ENCODE peak calls at places on chromosomes 6 and 20, in ten cellular contexts. L is RWPE1, S is HCT116, V is fibroblast of pulmonary artery, Z is mesendoderm, C is HT-29, N is WTC11, E is posterior cingulate gyrus, I is GM18507, R is globus pallidus. P is an unnamed sample.

GRCh38 chr20:24894488-24894887 is 54.6 kb upstream of the CST7 start:
- DNase-seq in L (no peak), S (no peak), V (no peak), Z (no peak), C (no peak), N (no peak), E (no peak), I (no peak), R (no peak), P (no peak)

GRCh38 chr6:83430606-83431544 is at the start of gene ME1:
- DNase-seq in L (peak; percentile 52), S (peak; percentile 38), V (peak; percentile 81), Z (peak; percentile 90), C (peak; percentile 78), N (peak; percentile 67), E (peak; percentile 69), I (peak; percentile 2), R (peak; percentile 77), P (peak; percentile 44)

GRCh38 chr20:10370091-10370887 is 63.7 kb downstream of the MKKS start:
- DNase-seq in L (no peak), S (no peak), V (peak; percentile 31), Z (no peak), C (no peak), N (no peak), E (no peak), I (no peak), R (no peak), P (no peak)

GRCh38 chr20:48266571-48266970 is 481.3 kb upstream of the SULF2 start:
- DNase-seq in L (no peak), S (no peak), V (no peak), Z (peak; percentile 55), C (no peak), N (no peak), E (no peak), I (no peak), R (no peak), P (no peak)

GRCh38 chr6:44268095-44268628 is 2.1 kb upstream of the TMEM151B start:
- DNase-seq in L (peak; percentile 61), S (no peak), V (peak; percentile 62), Z (peak; percentile 94), C (peak; percentile 78), N (peak; percentile 86), E (no peak), I (peak; percentile 36), R (no peak), P (peak; percentile 82)

GRCh38 chr20:45946149-45946970 is 11.9 kb downstream of the PCIF1 start:
- DNase-seq in L (peak; percentile 53), S (no peak), V (peak; percentile 40), Z (no peak), C (peak; percentile 76), N (no peak), E (no peak), I (no peak), R (no peak), P (no peak)

GRCh38 chr20:53622247-53623114 is 28.8 kb upstream of the ZNF217 start:
- DNase-seq in L (no peak), S (no peak), V (peak; percentile 36), Z (peak; percentile 57), C (no peak), N (no peak), E (no peak), I (no peak), R (no peak), P (peak; percentile 36)

GRCh38 chr20:56345911-56346310 is 12.9 kb upstream of the FAM210B start:
- DNase-seq in L (no peak), S (no peak), V (no peak), Z (peak; percentile 68), C (no peak), N (no peak), E (no peak), I (no peak), R (no peak), P (no peak)

GRCh38 chr20:4898282-4898681 is 103.0 kb downstream of the SLC23A2 start:
- DNase-seq in L (peak; percentile 91), S (peak; percentile 26), V (peak; percentile 68), Z (peak; percentile 28), C (peak; percentile 93), N (no peak), E (no peak), I (no peak), R (no peak), P (no peak)

GRCh38 chr20:23530937-23531567 is 37.2 kb downstream of the CST9L start:
- DNase-seq in L (no peak), S (no peak), V (no peak), Z (no peak), C (no peak), N (no peak), E (no peak), I (no peak), R (no peak), P (no peak)

GRCh38 chr20:50434653-50435396 is 75.4 kb upstream of the PTPN1 start:
- DNase-seq in L (peak; percentile 62), S (no peak), V (peak; percentile 87), Z (peak; percentile 89), C (peak; percentile 44), N (no peak), E (no peak), I (no peak), R (no peak), P (no peak)

GRCh38 chr6:158861686-158862381 is 42.7 kb upstream of the EZR start:
- DNase-seq in L (no peak), S (no peak), V (no peak), Z (no peak), C (peak; percentile 83), N (no peak), E (no peak), I (no peak), R (no peak), P (no peak)

GRCh38 chr20:15122613-15123012 is 785.2 kb upstream of the FLRT3 start:
- DNase-seq in L (no peak), S (no peak), V (no peak), Z (no peak), C (no peak), N (no peak), E (no peak), I (no peak), R (no peak), P (no peak)

GRCh38 chr6:152343735-152344360 is 293.3 kb downstream of the SYNE1 start:
- DNase-seq in L (no peak), S (no peak), V (no peak), Z (no peak), C (no peak), N (no peak), E (no peak), I (no peak), R (no peak), P (no peak)

GRCh38 chr20:41733151-41733550 is 115.0 kb upstream of the CHD6 start:
- DNase-seq in L (no peak), S (no peak), V (no peak), Z (no peak), C (no peak), N (no peak), E (no peak), I (no peak), R (no peak), P (no peak)

GRCh38 chr20:2754426-2754825 is 46.0 kb downstream of the CPXM1 start:
- DNase-seq in L (no peak), S (no peak), V (peak; percentile 22), Z (no peak), C (no peak), N (no peak), E (no peak), I (no peak), R (no peak), P (no peak)

GRCh38 chr6:90947184-90948064 is 360.6 kb upstream of the MAP3K7 start:
- DNase-seq in L (no peak), S (no peak), V (no peak), Z (no peak), C (no peak), N (no peak), E (no peak), I (no peak), R (no peak), P (no peak)

GRCh38 chr6:151962246-151962846 is 154.9 kb downstream of the ESR1 start:
- DNase-seq in L (no peak), S (no peak), V (peak; percentile 40), Z (peak; percentile 8), C (no peak), N (no peak), E (no peak), I (no peak), R (no peak), P (no peak)

GRCh38 chr6:97765480-97765879 is 482.5 kb upstream of the MMS22L start:
- DNase-seq in L (no peak), S (no peak), V (peak; percentile 1), Z (no peak), C (no peak), N (no peak), E (no peak), I (no peak), R (no peak), P (no peak)

GRCh38 chr20:33277471-33278441 is 5.3 kb upstream of the BPIFB1 start:
- DNase-seq in L (no peak), S (no peak), V (no peak), Z (peak; percentile 64), C (peak; percentile 33), N (no peak), E (no peak), I (no peak), R (no peak), P (peak; percentile 10)

P was measured in cerebellar cortex.